ENCODE peak calls at places on chromosomes 4 and X, in five cellular contexts. One of them, this sample, is unnamed. For H3K4me1 and H3K36me3, the result is how much of the 10 kb centered on the place peaks cover.

GRCh38 chr4:48472794-48473193 is 10.3 kb upstream of the SLC10A4 start:
- DNase-seq in Peyer's patch: no peak
- DNase-seq in esophagus squamous epithelium: no peak
- DNase-seq in ovary: no peak
- DNase-seq in spleen: no peak
- DNase-seq in this sample: no peak

GRCh38 chr4:14222630-14223029 is 595.1 kb upstream of the BOD1L1 start:
- DNase-seq in Peyer's patch: no peak
- DNase-seq in esophagus squamous epithelium: no peak
- DNase-seq in ovary: no peak
- DNase-seq in spleen: no peak
- DNase-seq in this sample: no peak

GRCh38 chr4:48127882-48128394 is 6.1 kb downstream of the TXK start:
- DNase-seq in Peyer's patch: peak
- DNase-seq in esophagus squamous epithelium: peak
- DNase-seq in ovary: no peak
- DNase-seq in spleen: peak
- DNase-seq in this sample: peak

GRCh38 chr4:126051709-126052424 is 737.1 kb downstream of the FAT4 start:
- DNase-seq in Peyer's patch: no peak
- DNase-seq in esophagus squamous epithelium: no peak
- DNase-seq in ovary: no peak
- DNase-seq in spleen: no peak
- DNase-seq in this sample: no peak

GRCh38 chr4:166941629-166942028 is 292.7 kb downstream of the SPOCK3 start:
- DNase-seq in Peyer's patch: no peak
- DNase-seq in esophagus squamous epithelium: no peak
- DNase-seq in ovary: no peak
- DNase-seq in spleen: no peak
- DNase-seq in this sample: no peak

GRCh38 chr4:141389649-141390048 is 169.0 kb downstream of the ZNF330 start:
- DNase-seq in Peyer's patch: no peak
- DNase-seq in esophagus squamous epithelium: no peak
- DNase-seq in ovary: no peak
- DNase-seq in spleen: no peak
- DNase-seq in this sample: no peak

GRCh38 chr4:149140841-149141240 is 674.8 kb downstream of the IQCM start:
- DNase-seq in Peyer's patch: no peak
- DNase-seq in esophagus squamous epithelium: no peak
- DNase-seq in ovary: no peak
- DNase-seq in spleen: no peak
- DNase-seq in this sample: no peak

GRCh38 chrX:152601848-152602616 is 35.7 kb upstream of the GABRQ start:
- DNase-seq in Peyer's patch: no peak
- DNase-seq in esophagus squamous epithelium: no peak
- DNase-seq in ovary: no peak
- DNase-seq in spleen: no peak
- DNase-seq in this sample: no peak

GRCh38 chrX:150680974-150681373 is 12.2 kb upstream of the MTMR1 start:
- DNase-seq in Peyer's patch: no peak
- DNase-seq in esophagus squamous epithelium: no peak
- DNase-seq in ovary: peak
- DNase-seq in spleen: no peak
- DNase-seq in this sample: peak

GRCh38 chr4:104465201-104465600 is 29.5 kb downstream of the CXXC4 start:
- DNase-seq in Peyer's patch: no peak
- DNase-seq in esophagus squamous epithelium: no peak
- DNase-seq in ovary: no peak
- DNase-seq in spleen: no peak
- DNase-seq in this sample: no peak

GRCh38 chr4:101711590-101712255 is 78.8 kb upstream of the BANK1 start:
- DNase-seq in Peyer's patch: no peak
- DNase-seq in esophagus squamous epithelium: no peak
- DNase-seq in ovary: no peak
- DNase-seq in spleen: no peak
- DNase-seq in this sample: no peak

GRCh38 chr4:102625232-102625930 is 124.2 kb downstream of the NFKB1 start:
- DNase-seq in Peyer's patch: no peak
- DNase-seq in esophagus squamous epithelium: no peak
- DNase-seq in ovary: peak
- DNase-seq in spleen: peak
- DNase-seq in this sample: no peak

GRCh38 chrX:138519296-138519695 is 192.2 kb downstream of the FGF13 start:
- DNase-seq in Peyer's patch: no peak
- DNase-seq in esophagus squamous epithelium: no peak
- DNase-seq in ovary: no peak
- DNase-seq in spleen: no peak
- DNase-seq in this sample: no peak

GRCh38 chrX:31228415-31228832 is 156.6 kb upstream of the FTHL17 start:
- DNase-seq in Peyer's patch: no peak
- DNase-seq in esophagus squamous epithelium: no peak
- DNase-seq in ovary: peak
- DNase-seq in spleen: no peak
- DNase-seq in this sample: peak

GRCh38 chr4:11297201-11297600 is 131.5 kb downstream of the HS3ST1 start:
- DNase-seq in Peyer's patch: no peak
- DNase-seq in esophagus squamous epithelium: no peak
- DNase-seq in ovary: no peak
- DNase-seq in spleen: no peak
- DNase-seq in this sample: no peak

GRCh38 chrX:142686653-142687283 is 339.0 kb upstream of the SPANXN4 start:
- DNase-seq in Peyer's patch: no peak
- DNase-seq in esophagus squamous epithelium: no peak
- DNase-seq in ovary: no peak
- DNase-seq in spleen: no peak
- DNase-seq in this sample: no peak

GRCh38 chrX:154317391-154318000 is 21.9 kb downstream of the TKTL1 start:
- DNase-seq in Peyer's patch: no peak
- DNase-seq in esophagus squamous epithelium: no peak
- DNase-seq in ovary: no peak
- DNase-seq in spleen: peak
- DNase-seq in this sample: peak

GRCh38 chr4:61239250-61239649 is 39.1 kb downstream of the ADGRL3 start:
- DNase-seq in Peyer's patch: no peak
- DNase-seq in esophagus squamous epithelium: no peak
- DNase-seq in ovary: no peak
- DNase-seq in spleen: no peak
- DNase-seq in this sample: no peak

GRCh38 chr4:165682621-165683020 is 190.4 kb upstream of the TLL1 start:
- DNase-seq in Peyer's patch: no peak
- DNase-seq in esophagus squamous epithelium: no peak
- DNase-seq in ovary: no peak
- DNase-seq in spleen: no peak
- DNase-seq in this sample: no peak

GRCh38 chr4:143397335-143397734 is 60.7 kb downstream of the GAB1 start:
- DNase-seq in Peyer's patch: no peak
- DNase-seq in esophagus squamous epithelium: no peak
- DNase-seq in ovary: no peak
- DNase-seq in spleen: no peak
- DNase-seq in this sample: no peak

GRCh38 chr4:79626102-79626501 is 218.1 kb upstream of the GK2 start:
- DNase-seq in Peyer's patch: no peak
- DNase-seq in esophagus squamous epithelium: no peak
- DNase-seq in ovary: no peak
- DNase-seq in spleen: no peak
- DNase-seq in this sample: no peak

GRCh38 chrX:26347171-26347570 is 131.2 kb downstream of the MAGEB5 start:
- DNase-seq in Peyer's patch: no peak
- DNase-seq in esophagus squamous epithelium: no peak
- DNase-seq in ovary: no peak
- DNase-seq in spleen: no peak
- DNase-seq in this sample: no peak

GRCh38 chrX:140273921-140274320 is 230.9 kb downstream of the SOX3 start:
- DNase-seq in Peyer's patch: no peak
- DNase-seq in esophagus squamous epithelium: no peak
- DNase-seq in ovary: no peak
- DNase-seq in spleen: no peak
- DNase-seq in this sample: no peak

GRCh38 chrX:39645059-39645895 is 452.5 kb downstream of the BCOR start:
- DNase-seq in Peyer's patch: peak
- DNase-seq in esophagus squamous epithelium: no peak
- DNase-seq in ovary: peak
- DNase-seq in spleen: no peak
- DNase-seq in this sample: peak

GRCh38 chrX:139429913-139430312 is 100.6 kb upstream of the F9 start:
- DNase-seq in Peyer's patch: no peak
- DNase-seq in esophagus squamous epithelium: no peak
- DNase-seq in ovary: no peak
- DNase-seq in spleen: no peak
- DNase-seq in this sample: peak

GRCh38 chr4:153873741-153874140 is 84.9 kb upstream of the SFRP2 start:
- DNase-seq in Peyer's patch: no peak
- DNase-seq in esophagus squamous epithelium: no peak
- DNase-seq in ovary: no peak
- DNase-seq in spleen: no peak
- DNase-seq in this sample: no peak
- H3K4me1 ChIP-seq in Peyer's patch: under half
- H3K4me1 ChIP-seq in esophagus squamous epithelium: under half
- H3K4me1 ChIP-seq in ovary: under half
- H3K4me1 ChIP-seq in spleen: under half
- H3K4me1 ChIP-seq in this sample: under half

DNA sequence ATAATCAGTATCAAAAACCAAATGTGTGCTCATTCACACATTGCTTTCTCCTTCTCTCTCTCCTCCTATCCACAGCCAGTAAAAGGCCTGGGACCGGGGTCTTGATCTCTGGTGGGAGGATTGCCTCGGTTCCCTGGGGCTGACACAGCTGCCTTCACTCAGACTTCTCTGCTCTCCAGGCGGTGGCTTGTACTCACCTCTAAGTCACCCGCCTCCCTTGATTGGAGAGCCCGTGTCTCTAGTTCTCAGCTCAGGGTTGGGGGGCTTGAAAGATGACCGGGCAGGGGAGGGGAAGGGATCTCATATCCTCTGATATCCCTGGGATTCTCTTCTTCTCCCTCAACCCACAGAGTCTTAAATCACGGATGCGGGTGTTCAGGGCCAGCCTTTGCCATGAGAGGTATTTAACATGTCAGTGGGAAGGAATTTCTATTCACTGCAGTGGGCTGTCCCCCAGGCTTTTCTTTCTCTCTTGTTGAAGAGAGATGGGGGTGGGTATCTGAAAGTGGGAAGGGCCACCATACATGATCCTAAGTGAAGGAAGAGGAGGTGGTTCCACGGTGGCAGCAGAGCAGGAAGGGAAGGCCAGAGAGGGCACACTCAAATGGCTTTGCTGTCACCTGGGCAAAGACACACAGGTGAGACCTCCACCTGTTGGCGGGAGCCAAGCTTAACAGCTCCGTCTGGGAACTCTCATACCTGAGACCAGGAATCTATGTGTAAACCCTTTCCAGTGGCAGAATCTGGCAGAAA is 49.1 kb downstream of the RHOH start:
- DNase-seq in Peyer's patch: no peak
- DNase-seq in esophagus squamous epithelium: no peak
- DNase-seq in ovary: no peak
- DNase-seq in spleen: no peak
- DNase-seq in this sample: no peak
- TF ChIP-seq POLR2A in Peyer's patch: no peak
- TF ChIP-seq POLR2A in esophagus squamous epithelium: no peak
- TF ChIP-seq POLR2A in ovary: no peak
- TF ChIP-seq POLR2A in spleen: no peak
- TF ChIP-seq POLR2A in this sample: no peak

GRCh38 chr4:6605605-6606004 is 30.6 kb downstream of the MAN2B2 start:
- DNase-seq in Peyer's patch: no peak
- DNase-seq in esophagus squamous epithelium: no peak
- DNase-seq in ovary: no peak
- DNase-seq in spleen: no peak
- DNase-seq in this sample: no peak

GRCh38 chr4:6605114-6605513 is 30.1 kb downstream of the MAN2B2 start:
- DNase-seq in Peyer's patch: no peak
- DNase-seq in esophagus squamous epithelium: no peak
- DNase-seq in ovary: no peak
- DNase-seq in spleen: no peak
- DNase-seq in this sample: no peak

GRCh38 chr4:6608758-6609414 is 31.6 kb upstream of the MRFAP1 start:
- DNase-seq in Peyer's patch: no peak
- DNase-seq in esophagus squamous epithelium: no peak
- DNase-seq in ovary: no peak
- DNase-seq in spleen: no peak
- DNase-seq in this sample: no peak

GRCh38 chr4:6607368-6608050 is 32.5 kb downstream of the MAN2B2 start:
- DNase-seq in Peyer's patch: no peak
- DNase-seq in esophagus squamous epithelium: no peak
- DNase-seq in ovary: no peak
- DNase-seq in spleen: no peak
- DNase-seq in this sample: no peak

DNA sequence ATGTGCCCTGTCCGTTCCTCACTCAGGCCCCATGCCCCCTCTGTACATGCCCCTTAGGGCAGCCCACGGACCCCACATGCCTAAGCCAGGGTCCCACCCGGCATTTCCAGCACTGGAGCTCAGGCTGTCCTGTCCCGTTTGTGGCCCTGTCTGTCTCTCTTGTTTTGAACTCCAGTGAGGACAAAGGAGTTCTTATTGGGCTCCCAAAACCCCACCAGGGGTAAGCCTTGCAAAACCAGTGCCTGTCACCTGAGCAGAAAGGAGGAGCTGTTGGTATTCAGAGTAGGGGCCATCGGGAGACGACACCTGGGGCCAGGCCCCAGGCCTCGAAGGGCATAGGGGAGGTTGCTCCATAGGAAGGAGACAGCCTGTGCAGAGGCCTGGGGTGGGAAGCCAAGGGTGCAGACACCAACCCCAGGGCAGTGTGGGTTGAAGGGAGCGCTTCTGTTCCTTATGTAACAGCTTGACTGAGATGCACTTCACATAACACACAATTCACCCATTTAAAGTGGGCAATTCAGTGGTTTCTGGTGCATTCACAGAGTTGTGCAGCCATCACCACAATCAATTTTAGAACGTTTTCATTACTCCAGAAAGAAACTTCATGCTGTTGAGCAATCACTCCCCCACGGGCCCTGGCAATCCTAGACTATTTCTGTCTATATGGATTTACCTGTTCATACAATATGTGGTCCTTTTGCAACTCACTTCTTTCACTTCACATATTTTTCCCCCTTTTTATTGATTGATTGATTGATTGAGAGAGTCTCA is 31.7 kb downstream of the MAN2B2 start:
- DNase-seq in Peyer's patch: no peak
- DNase-seq in esophagus squamous epithelium: no peak
- DNase-seq in ovary: no peak
- DNase-seq in spleen: no peak
- DNase-seq in this sample: no peak
- H3K36me3 ChIP-seq in Peyer's patch: under half
- H3K36me3 ChIP-seq in esophagus squamous epithelium: under half
- H3K36me3 ChIP-seq in ovary: under half
- H3K36me3 ChIP-seq in spleen: half or more
- H3K36me3 ChIP-seq in this sample: under half

DNA sequence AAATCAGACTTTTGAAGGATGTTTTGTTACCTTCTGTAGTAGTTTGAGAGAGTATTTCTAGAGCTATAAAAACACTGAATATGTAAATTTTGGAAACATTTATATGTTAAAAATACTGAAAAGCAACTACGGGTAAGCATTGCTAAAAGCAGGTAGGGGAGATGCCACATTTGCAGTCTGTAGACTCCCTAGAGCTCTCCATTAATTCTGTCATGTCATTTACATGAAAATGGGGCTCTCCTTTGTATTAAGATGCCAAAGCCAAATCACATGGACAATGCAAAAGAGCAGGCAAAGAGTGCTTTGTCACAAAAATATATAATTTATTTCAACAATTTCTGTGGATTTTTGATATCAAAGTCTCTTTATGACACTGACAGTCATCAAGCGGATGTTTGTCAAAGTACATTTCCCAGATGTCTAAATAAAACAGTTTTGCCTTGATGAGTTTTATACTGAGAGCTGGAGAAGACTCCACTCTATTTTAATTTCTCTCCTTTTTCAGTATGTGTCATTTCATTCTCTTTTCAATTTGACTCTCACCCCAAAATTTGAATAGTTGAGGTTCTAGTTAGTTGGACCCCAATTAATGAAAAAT is 51.8 kb downstream of the LDB2 start:
- DNase-seq in Peyer's patch: no peak
- DNase-seq in esophagus squamous epithelium: no peak
- DNase-seq in ovary: no peak
- DNase-seq in spleen: no peak
- DNase-seq in this sample: no peak
- H3K4me1 ChIP-seq in Peyer's patch: under half
- H3K4me1 ChIP-seq in esophagus squamous epithelium: under half
- H3K4me1 ChIP-seq in ovary: under half
- H3K4me1 ChIP-seq in spleen: under half
- H3K4me1 ChIP-seq in this sample: under half